ENCODE peak calls at places on chromosomes 11 and 22, in nine cellular contexts. X, W, F, T, K, Q, U, C and M are unnamed samples.

GRCh38 chr11:122977455-122978302 is 4.0 kb downstream of the BSX start:
- DNase-seq in X (no peak), W (no peak), F (no peak), T (no peak), K (no peak), Q (no peak), U (no peak), C (no peak), M (no peak)

GRCh38 chr22:21726650-21727049 is 8.9 kb downstream of the YPEL1 start:
- DNase-seq in X (no peak), W (no peak), F (no peak), T (no peak), K (no peak), Q (no peak), U (no peak), C (no peak), M (no peak)

GRCh38 chr11:117490019-117490679 is 162.5 kb downstream of the CEP164 start:
- DNase-seq in X (no peak), W (no peak), F (no peak), T (no peak), K (no peak), Q (no peak), U (no peak), C (no peak), M (no peak)

GRCh38 chr22:37300551-37301017 is 18.3 kb downstream of the CYTH4 start:
- DNase-seq in X (no peak), W (no peak), F (no peak), T (no peak), K (no peak), Q (no peak), U (no peak), C (no peak), M (no peak)

GRCh38 chr22:22349455-22349836 is 104.9 kb downstream of the VPREB1 start:
- DNase-seq in X (no peak), W (no peak), F (no peak), T (no peak), K (no peak), Q (no peak), U (no peak), C (no peak), M (no peak)

GRCh38 chr11:118868659-118869058 is 15.0 kb upstream of the CXCR5 start:
- DNase-seq in X (no peak), W (no peak), F (no peak), T (no peak), K (no peak), Q (no peak), U (no peak), C (no peak), M (no peak)

GRCh38 chr11:12540913-12541587 is 133.2 kb upstream of the TEAD1 start:
- DNase-seq in X (no peak), W (peak), F (no peak), T (peak), K (no peak), Q (peak), U (peak), C (peak), M (no peak)

GRCh38 chr22:19851291-19852176 is 3.1 kb downstream of the GNB1L start:
- DNase-seq in X (no peak), W (no peak), F (no peak), T (no peak), K (no peak), Q (no peak), U (no peak), C (no peak), M (no peak)

GRCh38 chr11:132523929-132524328 is 1008.4 kb downstream of the OPCML start:
- DNase-seq in X (no peak), W (no peak), F (no peak), T (no peak), K (no peak), Q (no peak), U (no peak), C (no peak), M (no peak)

GRCh38 chr11:76629853-76630599 is 40.5 kb downstream of the LRRC32 start:
- DNase-seq in X (peak), W (peak), F (peak), T (peak), K (no peak), Q (no peak), U (peak), C (no peak), M (peak)

DNA sequence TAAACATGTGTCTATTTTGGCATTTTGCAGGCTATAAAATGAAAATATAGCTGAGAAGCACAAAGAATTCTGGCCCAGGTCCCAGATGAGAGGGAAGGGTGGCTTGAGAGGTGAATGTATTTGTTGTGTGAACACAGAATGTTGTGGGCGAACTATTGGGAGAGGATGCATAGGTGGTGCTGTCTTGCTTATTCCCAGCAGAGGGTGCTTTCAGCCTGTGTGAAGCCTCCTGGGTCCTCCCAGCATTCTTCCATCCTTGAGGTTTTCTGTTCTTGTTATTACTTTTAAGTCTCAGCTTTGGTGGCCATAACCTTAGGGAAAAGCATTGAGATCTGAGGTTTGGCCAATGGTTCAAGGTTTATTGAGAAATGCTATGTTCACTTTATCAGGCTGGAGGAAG is 108.7 kb upstream of the SNX19 start:
- DNase-seq in X (no peak), W (no peak), F (no peak), T (peak), K (no peak), Q (peak), U (peak), C (peak), M (no peak)
- TF ChIP-seq CTCF in X (no peak), W (no peak), F (no peak), T (peak), K (peak), Q (peak), U (peak), C (peak), M (no peak)

GRCh38 chr22:47144076-47144765 is 381.8 kb downstream of the TBC1D22A start:
- DNase-seq in X (no peak), W (no peak), F (no peak), T (no peak), K (no peak), Q (no peak), U (no peak), C (no peak), M (peak)
- H3K27ac ChIP-seq in X (peak), W (no peak), F (no peak), T (no peak), K (no peak), Q (no peak), U (no peak), C (no peak), M (peak)

GRCh38 chr11:68839054-68839865 is 2.5 kb downstream of the CPT1A start:
- DNase-seq in X (peak), W (peak), F (peak), T (peak), K (peak), Q (peak), U (peak), C (peak), M (peak)
- TF ChIP-seq CTCF in X (no peak), W (no peak), F (no peak), T (no peak), K (peak), Q (no peak), U (no peak), C (no peak), M (no peak)

DNA sequence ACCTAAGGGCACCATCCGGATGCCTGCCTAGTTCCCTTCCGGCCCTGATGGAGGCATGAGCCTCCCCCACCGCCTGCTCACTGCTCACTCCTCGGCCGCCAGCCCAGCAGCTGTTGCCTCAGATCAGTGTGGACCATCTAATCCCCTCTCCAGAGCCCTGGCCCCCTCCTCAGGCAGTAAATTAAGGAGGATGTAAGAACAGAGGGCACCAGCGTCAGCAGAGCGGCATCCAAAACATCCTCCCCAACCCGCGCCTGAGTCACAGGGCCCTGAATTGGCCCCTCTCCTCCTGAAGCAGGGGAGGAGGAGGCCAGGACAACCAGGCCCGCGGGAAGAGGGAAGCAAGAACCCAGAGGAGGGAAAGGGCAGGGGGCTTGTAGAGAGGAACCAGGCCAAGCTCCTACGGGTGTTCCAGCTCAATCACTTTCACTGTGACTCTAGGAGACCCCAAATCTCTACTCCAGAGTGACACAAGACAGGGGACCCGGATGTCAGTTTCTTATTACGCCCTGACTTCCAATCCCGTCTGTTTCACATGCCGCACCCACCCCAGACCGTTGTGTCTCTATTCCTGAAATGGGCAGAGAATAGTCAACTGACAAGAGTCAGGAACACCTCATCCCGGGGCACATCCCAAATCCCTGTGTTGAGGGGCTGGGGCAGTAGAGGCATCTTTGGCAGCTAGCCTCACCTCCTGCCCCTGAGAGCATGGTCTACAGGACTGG is 31.3 kb upstream of the MYOD1 start:
- DNase-seq in X (peak), W (no peak), F (no peak), T (no peak), K (no peak), Q (no peak), U (no peak), C (no peak), M (no peak)
- H3K27ac ChIP-seq in X (no peak), W (no peak), F (no peak), T (no peak), K (no peak), Q (peak), U (no peak), C (no peak), M (no peak)

DNA sequence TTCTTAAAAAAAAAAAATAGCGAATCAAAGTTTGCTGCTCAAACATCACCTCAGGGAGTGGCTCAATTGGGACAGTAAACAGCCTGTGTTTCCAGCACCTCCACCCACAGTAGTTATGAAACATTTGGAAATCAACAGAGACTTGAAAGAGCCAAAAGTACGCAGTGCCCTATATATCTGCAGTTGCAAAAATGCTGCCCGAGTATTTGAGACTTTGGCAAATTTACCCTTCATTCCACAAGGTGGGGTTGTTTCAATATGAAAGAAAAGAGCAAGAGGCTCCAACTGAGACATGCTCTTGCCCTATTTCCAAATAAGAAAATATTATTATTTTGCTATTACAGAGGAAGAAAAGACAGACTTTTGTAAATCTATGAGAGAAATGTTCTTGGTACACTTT is 851.1 kb upstream of the RAG2 start:
- DNase-seq in X (no peak), W (no peak), F (no peak), T (peak), K (no peak), Q (peak), U (peak), C (peak), M (no peak)
- TF ChIP-seq CTCF in X (no peak), W (no peak), F (no peak), T (peak), K (peak), Q (peak), U (peak), C (peak), M (no peak)

GRCh38 chr11:2892215-2893020 is 6.8 kb upstream of the CDKN1C start:
- DNase-seq in X (peak), W (peak), F (peak), T (peak), K (no peak), Q (no peak), U (peak), C (no peak), M (peak)

GRCh38 chr11:2891901-2892214 is 6.3 kb upstream of the CDKN1C start:
- DNase-seq in X (peak), W (peak), F (peak), T (peak), K (no peak), Q (no peak), U (peak), C (no peak), M (peak)

GRCh38 chr11:2890466-2891241 is 5.1 kb upstream of the CDKN1C start:
- DNase-seq in X (no peak), W (peak), F (no peak), T (peak), K (no peak), Q (no peak), U (peak), C (no peak), M (peak)

GRCh38 chr11:2889399-2890273 is 4.1 kb upstream of the CDKN1C start:
- DNase-seq in X (no peak), W (no peak), F (no peak), T (no peak), K (no peak), Q (no peak), U (no peak), C (no peak), M (no peak)

DNA sequence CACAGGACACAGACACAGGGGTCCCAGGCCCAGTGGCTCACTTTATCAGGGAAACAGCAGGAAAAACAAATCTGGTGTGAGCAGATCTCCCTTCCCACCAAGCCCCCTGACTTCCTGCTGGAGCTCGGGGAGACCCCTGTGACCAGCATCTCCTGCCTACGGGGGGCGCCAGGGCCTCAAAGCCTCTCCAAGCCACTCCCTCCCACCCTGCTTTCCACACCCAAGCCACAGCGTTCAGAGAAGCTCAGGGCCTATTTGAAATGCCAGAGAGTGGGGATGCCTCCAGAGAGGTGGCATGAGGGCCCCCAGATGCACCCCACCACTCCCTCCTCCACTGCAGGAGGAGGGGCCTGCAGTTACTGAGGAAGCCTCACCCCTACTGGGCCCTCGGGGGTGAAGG is 5.7 kb upstream of the CDKN1C start:
- DNase-seq in X (no peak), W (no peak), F (no peak), T (no peak), K (no peak), Q (no peak), U (no peak), C (no peak), M (no peak)
- H3K27ac ChIP-seq in X (no peak), W (peak), F (no peak), T (no peak), K (no peak), Q (peak), U (no peak), C (no peak), M (peak)

DNA sequence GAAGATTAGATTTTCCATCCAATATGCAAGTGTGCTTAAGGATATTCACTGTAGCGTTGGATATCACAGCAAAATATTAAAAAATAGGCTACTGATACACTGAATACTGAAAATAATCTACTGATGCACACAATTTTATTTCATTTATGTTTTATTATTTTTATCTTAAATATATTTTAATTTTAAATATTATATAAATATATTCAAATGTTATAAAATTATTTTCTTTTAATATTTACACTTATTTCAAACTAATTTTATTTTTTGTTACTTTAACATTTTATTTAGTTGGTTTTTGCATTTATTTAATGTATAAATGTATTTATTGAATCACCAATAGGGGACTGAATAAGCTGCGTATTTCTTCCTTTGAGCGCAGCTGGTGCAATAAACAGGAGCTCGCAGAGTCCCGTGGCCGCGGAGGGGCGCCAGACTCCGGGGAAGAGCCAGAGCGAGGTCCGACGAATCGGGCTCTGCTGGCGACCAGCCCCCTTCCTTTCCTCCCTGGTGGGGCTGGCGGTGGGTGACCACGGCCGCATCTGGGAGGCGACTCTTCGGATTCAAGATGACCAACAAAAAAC is 12.2 kb downstream of the MMP3 start:
- DNase-seq in X (no peak), W (peak), F (no peak), T (peak), K (no peak), Q (no peak), U (peak), C (peak), M (peak)
- TF ChIP-seq CTCF in X (no peak), W (no peak), F (no peak), T (peak), K (no peak), Q (peak), U (peak), C (peak), M (peak)